ENCODE peak calls at places on chromosomes 4 and X, in five cellular contexts. U is A549, A is ovary, T is K562, Z is tibial nerve. X is an unnamed sample.
A peak's percentile ranks its signal among the peaks of the same experiment; 100 is the strongest.

GRCh38 chr4:1369091-1369450 is 22.1 kb downstream of the UVSSA start:
- DNase-seq in T (no peak), A (no peak), Z (no peak), U (no peak), X (no peak)

GRCh38 chr4:153269223-153269990 is 65.2 kb downstream of the TRIM2 start:
- DNase-seq in T (no peak), A (no peak), U (no peak), Z (no peak), X (no peak)

GRCh38 chrX:10582945-10583344 is 37.4 kb downstream of the MID1 start:
- DNase-seq in U (no peak), A (no peak), Z (no peak), T (no peak), X (no peak)

GRCh38 chr4:174444390-174444789 is 77.9 kb downstream of the HPGD start:
- DNase-seq in U (no peak), Z (no peak), T (no peak), A (no peak), X (no peak)

GRCh38 chr4:109072595-109072994 is 229.9 kb downstream of the COL25A1 start:
- DNase-seq in Z (no peak), U (no peak), A (no peak), T (no peak), X (no peak)

GRCh38 chr4:159209249-159209648 is 106.4 kb downstream of the RAPGEF2 start:
- DNase-seq in T (no peak), A (no peak), Z (no peak), U (no peak), X (no peak)

GRCh38 chr4:40520533-40520932 is 109.1 kb downstream of the RBM47 start:
- DNase-seq in Z (no peak), A (no peak), U (no peak), T (no peak), X (no peak)

GRCh38 chr4:103996059-103996458 is 276.3 kb upstream of the TACR3 start:
- DNase-seq in A (no peak), U (no peak), Z (no peak), T (no peak), X (no peak)

GRCh38 chrX:69541959-69542358 is 37.8 kb downstream of the NALF2 start:
- DNase-seq in A (no peak), Z (no peak), U (no peak), T (no peak), X (no peak)

GRCh38 chr4:6891436-6892170 is 18.0 kb upstream of the TBC1D14 start:
- DNase-seq in A (no peak), T (no peak), U (no peak), Z (no peak), X (no peak)

GRCh38 chr4:78058591-78059523 is 1.7 kb downstream of the FRAS1 start:
- DNase-seq in A (peak; percentile 49), Z (no peak), U (peak; percentile 33), T (no peak), X (peak; percentile 68)

GRCh38 chrX:131063613-131064012 is 5.5 kb downstream of the ARHGAP36 start:
- DNase-seq in A (no peak), Z (no peak), T (peak; percentile 11), U (no peak), X (no peak)

GRCh38 chr4:174764105-174764729 is 64.8 kb downstream of the GLRA3 start:
- DNase-seq in T (peak; percentile 38), A (no peak), Z (no peak), U (peak; percentile 19), X (no peak)

GRCh38 chr4:24885342-24885741 is 27.5 kb downstream of the CCDC149 start:
- DNase-seq in Z (no peak), A (no peak), U (no peak), T (no peak), X (no peak)

GRCh38 chr4:76197971-76198410 is 15.6 kb downstream of the SCARB2 start:
- DNase-seq in A (peak; percentile 63), U (no peak), T (no peak), Z (no peak), X (no peak)

GRCh38 chr4:104128031-104128849 is 366.5 kb downstream of the CXXC4 start:
- DNase-seq in A (no peak), U (no peak), T (no peak), Z (no peak), X (no peak)

GRCh38 chr4:3067473-3068001 is 6.8 kb downstream of the HTT-AS start:
- DNase-seq in A (no peak), T (no peak), Z (no peak), U (no peak), X (no peak)

GRCh38 chrX:152917969-152918579 is 20.2 kb downstream of the ZNF185 start:
- DNase-seq in T (no peak), U (no peak), Z (no peak), A (no peak), X (no peak)

GRCh38 chr4:19382993-19383392 is 868.7 kb upstream of the SLIT2 start:
- DNase-seq in T (no peak), A (no peak), U (no peak), Z (no peak), X (no peak)
- TF ChIP-seq EP300 in T (no peak), A (no peak), U (no peak), Z (no peak), X (no peak)

GRCh38 chr4:93152461-93152860 is 676.1 kb upstream of the ATOH1 start:
- DNase-seq in A (no peak), Z (no peak), U (no peak), T (no peak), X (no peak)

GRCh38 chr4:93144644-93145043 is 683.9 kb upstream of the ATOH1 start:
- DNase-seq in A (no peak), Z (no peak), T (no peak), U (no peak), X (no peak)

DNA sequence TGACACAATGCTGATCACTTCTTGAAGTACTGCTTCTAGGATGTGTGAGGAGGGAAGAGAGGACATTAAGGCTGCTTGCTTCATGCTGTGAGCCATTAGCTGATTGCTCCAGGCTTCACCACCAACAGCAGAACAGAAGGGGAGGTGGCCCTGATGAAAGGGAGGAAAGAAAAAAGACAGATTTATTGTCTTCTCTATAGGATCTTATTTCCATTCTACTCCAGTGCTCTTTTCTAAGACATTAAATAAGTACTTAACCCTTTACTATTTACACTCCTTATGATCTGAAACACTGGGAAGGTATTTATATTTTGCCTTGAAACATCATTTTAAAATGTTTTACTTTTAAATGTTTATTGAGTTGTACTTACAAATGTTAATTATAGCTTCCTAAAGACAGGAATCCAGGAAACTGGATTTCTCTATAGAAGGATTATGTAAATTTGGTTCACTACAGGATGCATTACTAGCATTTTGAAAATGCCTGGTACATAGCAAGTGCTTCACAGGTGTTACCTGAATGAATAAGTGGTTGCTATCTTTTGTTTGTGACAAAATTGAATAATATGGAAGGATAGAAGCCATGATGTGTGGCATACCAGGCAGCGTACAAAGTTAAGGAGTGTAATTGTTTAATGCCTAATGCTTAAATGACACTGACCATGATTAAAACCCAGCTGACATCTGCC is 680.9 kb upstream of the ATOH1 start:
- DNase-seq in Z (no peak), U (no peak), A (no peak), T (no peak), X (no peak)
- TF ChIP-seq EP300 in Z (no peak), U (no peak), A (no peak), T (no peak), X (no peak)

GRCh38 chrX:20479048-20479447 is 212.3 kb upstream of the RPS6KA3 start:
- DNase-seq in A (no peak), Z (no peak), U (no peak), T (no peak), X (no peak)

GRCh38 chrX:20477836-20478532 is 211.3 kb upstream of the RPS6KA3 start:
- DNase-seq in U (no peak), T (no peak), Z (no peak), A (no peak), X (no peak)

GRCh38 chrX:20477219-20477618 is 210.5 kb upstream of the RPS6KA3 start:
- DNase-seq in A (no peak), T (no peak), Z (no peak), U (no peak), X (no peak)

GRCh38 chrX:20481632-20482031 is 214.9 kb upstream of the RPS6KA3 start:
- DNase-seq in A (no peak), Z (no peak), U (no peak), T (no peak), X (no peak)

DNA sequence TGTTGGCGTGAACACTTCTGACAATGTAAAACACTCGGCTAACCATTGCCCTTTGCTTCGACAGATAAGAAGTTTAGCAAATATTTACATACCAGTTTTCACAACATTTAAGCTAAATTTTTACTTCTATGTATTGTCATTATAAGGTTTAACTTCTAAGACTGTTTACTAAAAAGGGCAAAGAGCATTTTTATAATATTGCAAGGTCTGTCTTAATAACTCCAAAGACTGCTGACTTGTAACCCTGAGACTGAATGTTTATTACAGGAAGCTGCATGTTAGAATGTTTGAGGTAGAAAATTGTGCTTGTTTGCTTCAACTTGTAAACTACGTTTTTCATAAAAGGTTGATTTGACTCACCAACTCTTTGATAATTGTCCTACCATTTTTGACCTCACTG is 213.2 kb upstream of the RPS6KA3 start:
- DNase-seq in T (no peak), A (no peak), U (no peak), Z (no peak), X (no peak)
- TF ChIP-seq EP300 in T (no peak), A (no peak), U (no peak), Z (no peak), X (no peak)

DNA sequence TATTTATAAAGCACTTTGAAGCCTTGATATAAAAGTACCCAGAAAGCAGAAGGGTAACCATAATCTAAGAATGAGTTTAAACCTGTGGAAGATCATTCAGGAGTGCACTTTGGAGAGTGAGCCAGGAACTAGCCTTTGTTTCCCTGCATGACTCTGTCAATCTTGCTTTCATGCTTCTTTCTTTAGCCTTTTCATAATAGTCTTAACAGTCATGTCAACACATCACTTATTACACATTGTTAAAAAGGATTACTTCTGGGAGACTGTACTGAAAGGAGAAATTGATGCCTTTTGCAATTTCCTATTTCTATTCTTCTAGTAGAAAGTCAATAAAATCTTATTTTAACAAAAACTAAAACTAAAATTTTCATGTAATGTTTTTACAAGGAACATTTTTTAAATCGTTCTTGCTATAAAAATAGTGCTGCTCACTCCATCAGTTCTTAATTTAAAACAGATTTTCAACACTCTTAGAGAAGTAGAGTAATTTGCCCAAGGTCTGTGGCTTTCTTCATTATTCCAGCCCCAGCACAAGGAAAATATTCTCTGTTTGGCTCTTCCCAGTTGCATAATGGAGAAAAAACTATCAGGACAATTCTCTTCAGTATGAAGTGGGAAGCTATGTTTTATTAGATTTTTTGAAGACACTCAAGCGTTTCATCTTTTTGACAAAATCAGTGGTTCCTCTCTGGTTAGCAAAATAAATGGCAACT is 35.4 kb upstream of the SPP1 start:
- DNase-seq in Z (no peak), U (no peak), A (no peak), T (no peak), X (no peak)
- TF ChIP-seq EP300 in Z (no peak), U (no peak), A (no peak), T (no peak), X (no peak)

DNA sequence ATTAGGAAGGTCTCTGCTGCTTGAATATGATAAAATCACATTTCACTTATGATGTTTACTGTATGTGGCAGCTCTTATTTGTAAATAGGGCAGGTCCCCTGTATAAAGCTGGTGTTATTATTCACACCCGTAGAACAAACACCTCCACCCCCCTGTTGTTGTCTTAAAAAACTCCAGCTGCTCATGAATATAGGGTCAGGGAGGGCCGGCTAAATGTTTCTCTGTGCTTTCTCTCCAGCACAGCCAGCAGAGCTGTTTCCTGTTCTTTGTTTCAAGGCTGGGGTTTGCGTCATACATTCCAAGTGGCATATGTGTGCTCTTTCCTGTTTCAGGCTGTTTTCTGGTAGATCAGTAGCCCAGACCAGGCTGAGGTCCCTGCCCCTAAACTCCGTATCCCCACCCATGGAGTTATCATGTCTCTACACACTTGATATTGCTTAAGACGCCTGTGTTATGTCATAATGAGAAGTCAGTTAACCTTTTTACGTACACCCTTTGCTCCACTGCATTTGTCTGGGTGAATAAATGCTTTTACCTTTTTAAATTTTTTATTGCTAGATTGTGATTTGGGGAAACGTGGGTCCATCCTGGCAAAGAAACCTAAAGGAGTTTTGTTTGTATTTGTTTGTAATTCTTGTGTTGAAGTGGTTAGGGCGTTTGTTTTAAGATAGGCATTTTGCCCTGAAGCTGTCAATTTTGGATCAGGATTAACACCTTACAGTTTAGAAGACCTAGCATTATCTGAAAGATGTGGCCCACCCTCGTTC is 3.2 kb downstream of the KLF3 start:
- DNase-seq in Z (peak; percentile 65), A (peak; percentile 79), T (peak; percentile 71), U (peak; percentile 89), X (peak; percentile 84)
- TF ChIP-seq EP300 in Z (peak; percentile 98), A (peak; percentile 55), T (peak; percentile 90), U (peak; percentile 68), X (no peak)

X was measured in suprapubic skin.